ENCODE peak calls at places on chromosomes 12 and 14, in four cellular contexts. One of them, this sample, is unnamed.

GRCh38 chr12:41514050-41514449 is 325.9 kb downstream of the PDZRN4 start:
- DNase-seq in HCT116: no peak
- DNase-seq in HepG2: no peak
- DNase-seq in K562: no peak
- DNase-seq in this sample: no peak

GRCh38 chr14:100165376-100165775 is 5.9 kb upstream of the DEGS2 start:
- DNase-seq in HCT116: no peak
- DNase-seq in HepG2: no peak
- DNase-seq in K562: no peak
- DNase-seq in this sample: no peak

GRCh38 chr12:3683670-3684069 is 69.2 kb downstream of the CRACR2A start:
- DNase-seq in HCT116: no peak
- DNase-seq in HepG2: no peak
- DNase-seq in K562: peak
- DNase-seq in this sample: no peak

GRCh38 chr14:36519431-36520321 is at the start of gene NKX2-1:
- DNase-seq in HCT116: no peak
- DNase-seq in HepG2: no peak
- DNase-seq in K562: no peak
- DNase-seq in this sample: peak

GRCh38 chr14:53027031-53027430 is 76.2 kb upstream of the FERMT2 start:
- DNase-seq in HCT116: no peak
- DNase-seq in HepG2: no peak
- DNase-seq in K562: no peak
- DNase-seq in this sample: no peak

GRCh38 chr12:5514016-5514415 is 82.1 kb downstream of the NTF3 start:
- DNase-seq in HCT116: no peak
- DNase-seq in HepG2: no peak
- DNase-seq in K562: no peak
- DNase-seq in this sample: no peak

GRCh38 chr12:126481688-126482087 is 1416.5 kb downstream of the AACS start:
- DNase-seq in HCT116: no peak
- DNase-seq in HepG2: no peak
- DNase-seq in K562: no peak
- DNase-seq in this sample: no peak

GRCh38 chr14:42548349-42548748 is 941.7 kb downstream of the LRFN5 start:
- DNase-seq in HCT116: no peak
- DNase-seq in HepG2: no peak
- DNase-seq in K562: no peak
- DNase-seq in this sample: no peak

GRCh38 chr14:77059276-77059934 is 30.9 kb upstream of the IRF2BPL start:
- DNase-seq in HCT116: peak
- DNase-seq in HepG2: peak
- DNase-seq in K562: peak
- DNase-seq in this sample: no peak

DNA sequence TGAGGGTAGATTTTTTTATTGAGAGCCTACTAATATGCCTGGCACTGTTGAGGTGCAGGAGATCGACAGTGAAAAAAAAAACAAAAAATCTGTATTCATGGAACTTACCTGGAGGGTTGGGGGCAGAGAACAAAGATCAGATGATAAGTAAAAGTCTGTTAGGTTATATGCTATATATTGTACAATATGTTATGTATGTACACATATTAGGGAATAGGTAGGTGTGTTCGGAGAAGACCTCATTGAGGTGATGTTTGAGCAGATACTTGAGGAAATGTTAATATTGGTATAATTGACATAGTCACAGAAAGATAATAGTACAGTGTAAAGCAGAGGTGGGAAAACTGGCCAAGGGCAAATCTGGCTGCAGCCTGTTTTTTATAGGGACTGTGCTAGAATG is 5.6 kb downstream of the ARF6 start:
- DNase-seq in HCT116: no peak
- DNase-seq in HepG2: no peak
- DNase-seq in K562: no peak
- DNase-seq in this sample: no peak
- H3K9ac ChIP-seq in HCT116: peak
- H3K9ac ChIP-seq in HepG2: no peak
- H3K9ac ChIP-seq in K562: no peak
- H3K9ac ChIP-seq in this sample: peak

GRCh38 chr12:2673966-2674810 is 120.6 kb upstream of the FKBP4 start:
- DNase-seq in HCT116: peak
- DNase-seq in HepG2: no peak
- DNase-seq in K562: peak
- DNase-seq in this sample: no peak
- TF ChIP-seq ELF1 in HCT116: no peak
- TF ChIP-seq ELF1 in HepG2: no peak
- TF ChIP-seq ELF1 in K562: no peak
- TF ChIP-seq ELF1 in this sample: no peak

GRCh38 chr12:2335517-2335916 is 282.7 kb downstream of the CACNA1C start:
- DNase-seq in HCT116: no peak
- DNase-seq in HepG2: no peak
- DNase-seq in K562: no peak
- DNase-seq in this sample: no peak

GRCh38 chr12:2339022-2339431 is 286.2 kb downstream of the CACNA1C start:
- DNase-seq in HCT116: no peak
- DNase-seq in HepG2: no peak
- DNase-seq in K562: no peak
- DNase-seq in this sample: no peak

GRCh38 chr12:2336409-2336829 is 283.6 kb downstream of the CACNA1C start:
- DNase-seq in HCT116: peak
- DNase-seq in HepG2: no peak
- DNase-seq in K562: peak
- DNase-seq in this sample: no peak

GRCh38 chr12:2338381-2338780 is 285.6 kb downstream of the CACNA1C start:
- DNase-seq in HCT116: no peak
- DNase-seq in HepG2: no peak
- DNase-seq in K562: no peak
- DNase-seq in this sample: no peak

GRCh38 chr12:2337031-2338010 is 284.5 kb downstream of the CACNA1C start:
- DNase-seq in HCT116: no peak
- DNase-seq in HepG2: no peak
- DNase-seq in K562: no peak
- DNase-seq in this sample: no peak
- H3K9ac ChIP-seq in HCT116: peak
- H3K9ac ChIP-seq in HepG2: no peak
- H3K9ac ChIP-seq in K562: no peak
- H3K9ac ChIP-seq in this sample: peak

GRCh38 chr12:56886319-56886718 is 47.9 kb downstream of the SDR9C7 start:
- DNase-seq in HCT116: no peak
- DNase-seq in HepG2: no peak
- DNase-seq in K562: no peak
- DNase-seq in this sample: no peak
- TF ChIP-seq ELF1 in HCT116: no peak
- TF ChIP-seq ELF1 in HepG2: no peak
- TF ChIP-seq ELF1 in K562: no peak
- TF ChIP-seq ELF1 in this sample: no peak

DNA sequence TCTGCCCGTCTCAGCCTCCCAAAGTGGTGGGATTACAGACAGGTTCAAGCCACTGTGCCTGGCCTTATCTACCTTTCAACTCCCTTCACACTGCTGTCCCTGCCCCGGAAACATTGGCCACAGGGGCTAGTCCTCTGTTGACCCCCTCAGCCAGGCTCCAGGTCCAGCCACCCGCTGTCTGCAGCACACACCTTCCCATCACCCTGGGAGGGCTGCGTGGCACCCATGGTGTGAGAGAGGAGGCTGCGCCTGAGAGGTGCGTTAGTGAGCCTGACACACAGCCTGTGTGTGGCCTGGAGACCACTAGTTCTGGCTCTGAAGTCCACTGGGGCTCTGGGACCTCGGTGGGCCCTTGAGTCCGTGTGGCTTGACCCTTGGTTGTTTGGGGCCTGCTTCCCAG is 28.4 kb upstream of the TRAF3 start:
- DNase-seq in HCT116: no peak
- DNase-seq in HepG2: no peak
- DNase-seq in K562: no peak
- DNase-seq in this sample: no peak
- H3K9ac ChIP-seq in HCT116: no peak
- H3K9ac ChIP-seq in HepG2: no peak
- H3K9ac ChIP-seq in K562: no peak
- H3K9ac ChIP-seq in this sample: no peak

DNA sequence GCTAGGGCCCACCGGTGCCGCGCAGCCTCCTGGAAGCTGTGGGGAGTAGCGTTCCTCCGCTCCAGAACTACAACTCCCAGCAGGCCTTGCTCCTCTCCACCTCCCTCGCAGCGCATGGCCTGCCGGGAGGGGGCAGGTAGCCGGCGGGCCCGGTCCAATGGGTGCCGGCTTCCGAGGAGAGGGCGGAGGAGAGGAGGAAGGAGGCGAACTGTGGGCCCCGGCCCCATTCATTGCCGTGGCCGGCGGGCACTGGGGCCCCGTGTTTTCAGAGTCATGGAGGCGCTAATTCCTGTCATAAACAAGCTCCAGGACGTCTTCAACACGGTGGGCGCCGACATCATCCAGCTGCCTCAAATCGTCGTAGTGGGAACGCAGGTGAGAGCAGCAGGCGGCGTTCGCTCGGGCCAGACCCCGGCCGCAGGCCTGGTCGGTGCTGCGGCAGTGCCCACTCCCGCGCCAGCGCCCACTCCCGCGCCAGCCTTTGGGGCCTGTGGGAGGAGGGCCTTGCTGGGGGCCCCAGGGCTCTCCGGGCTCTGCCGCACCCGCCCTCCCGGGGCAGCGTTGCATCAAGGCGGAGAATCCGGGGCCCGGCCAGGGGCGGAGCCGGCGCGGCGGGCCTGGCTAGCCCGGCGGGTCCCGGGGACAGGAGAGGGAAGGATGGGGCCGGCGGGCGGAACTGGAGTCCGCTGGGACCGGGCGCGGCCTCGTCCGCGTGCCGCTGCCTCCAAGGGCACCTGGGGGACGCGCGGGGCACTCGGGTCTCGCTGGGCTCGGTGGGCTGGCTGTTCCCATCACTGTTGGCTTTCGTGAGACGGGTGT is at the start of gene DNM1L:
- DNase-seq in HCT116: peak
- DNase-seq in HepG2: peak
- DNase-seq in K562: peak
- DNase-seq in this sample: peak
- TF ChIP-seq ELF1 in HCT116: peak
- TF ChIP-seq ELF1 in HepG2: peak
- TF ChIP-seq ELF1 in K562: peak
- TF ChIP-seq ELF1 in this sample: peak

GRCh38 chr12:115450710-115451109 is 766.7 kb upstream of the TBX3 start:
- DNase-seq in HCT116: no peak
- DNase-seq in HepG2: no peak
- DNase-seq in K562: no peak
- DNase-seq in this sample: peak

GRCh38 chr12:115449526-115449925 is 765.6 kb upstream of the TBX3 start:
- DNase-seq in HCT116: no peak
- DNase-seq in HepG2: no peak
- DNase-seq in K562: no peak
- DNase-seq in this sample: no peak

GRCh38 chr12:115451785-115452736 is 768.1 kb upstream of the TBX3 start:
- DNase-seq in HCT116: no peak
- DNase-seq in HepG2: peak
- DNase-seq in K562: peak
- DNase-seq in this sample: peak

GRCh38 chr12:115451151-115451784 is 767.3 kb upstream of the TBX3 start:
- DNase-seq in HCT116: no peak
- DNase-seq in HepG2: no peak
- DNase-seq in K562: no peak
- DNase-seq in this sample: peak

GRCh38 chr12:115450017-115450416 is 766.0 kb upstream of the TBX3 start:
- DNase-seq in HCT116: no peak
- DNase-seq in HepG2: no peak
- DNase-seq in K562: no peak
- DNase-seq in this sample: no peak
- H3K9ac ChIP-seq in HCT116: no peak
- H3K9ac ChIP-seq in HepG2: no peak
- H3K9ac ChIP-seq in K562: no peak
- H3K9ac ChIP-seq in this sample: no peak

DNA sequence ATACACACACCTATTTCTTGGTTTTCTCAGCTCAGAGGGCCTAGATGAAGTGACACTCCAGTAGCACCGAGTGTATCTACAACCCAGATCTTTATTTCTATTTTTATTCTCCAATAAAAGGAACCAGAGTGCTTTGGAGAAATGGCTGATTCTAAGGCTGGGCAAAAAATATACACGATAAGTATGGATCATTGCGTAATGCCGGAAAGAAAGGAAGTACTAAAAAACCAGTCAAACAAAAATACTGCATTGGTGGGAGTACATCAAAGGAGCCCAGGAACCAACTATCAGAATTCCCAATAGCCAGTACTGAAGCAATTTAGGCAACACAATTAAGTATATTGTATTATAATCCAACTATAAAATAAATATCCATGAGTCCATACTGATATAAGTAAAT is 400.9 kb upstream of the CCDC196 start:
- DNase-seq in HCT116: no peak
- DNase-seq in HepG2: no peak
- DNase-seq in K562: no peak
- DNase-seq in this sample: no peak
- TF ChIP-seq ELF1 in HCT116: no peak
- TF ChIP-seq ELF1 in HepG2: no peak
- TF ChIP-seq ELF1 in K562: no peak
- TF ChIP-seq ELF1 in this sample: no peak

DNA sequence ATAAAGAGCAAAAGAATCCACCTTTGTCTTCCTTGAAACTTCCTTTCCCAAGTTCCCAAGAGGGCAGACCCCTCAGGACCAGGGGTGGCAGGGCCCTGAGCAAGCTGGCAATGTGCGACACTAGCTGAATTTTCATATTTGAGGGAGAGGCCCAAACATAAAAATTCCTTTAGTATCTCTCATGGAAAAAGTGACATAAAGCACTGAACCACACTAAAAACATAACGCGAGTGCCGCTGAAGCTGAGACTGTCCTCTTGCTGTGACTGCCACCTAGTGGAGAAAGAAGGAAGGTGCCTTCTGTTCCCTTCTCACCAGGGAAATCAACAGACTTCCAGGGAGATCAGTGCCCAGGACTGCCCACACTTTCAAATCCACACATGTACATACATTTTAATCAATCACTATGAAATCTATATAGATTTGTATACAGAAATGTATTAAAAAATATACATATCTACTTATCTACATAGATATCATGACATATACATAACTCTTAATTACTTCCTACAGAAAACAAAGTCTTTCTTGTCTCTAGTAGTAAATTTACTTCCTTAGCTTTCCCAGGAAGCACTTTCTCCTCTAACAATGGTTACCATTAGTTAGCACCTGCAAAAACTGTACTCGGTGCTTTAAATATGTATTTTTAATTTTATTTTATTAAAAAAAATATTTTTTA is 53.8 kb downstream of the SSH1 start:
- DNase-seq in HCT116: peak
- DNase-seq in HepG2: peak
- DNase-seq in K562: peak
- DNase-seq in this sample: peak
- H3K9ac ChIP-seq in HCT116: peak
- H3K9ac ChIP-seq in HepG2: peak
- H3K9ac ChIP-seq in K562: no peak
- H3K9ac ChIP-seq in this sample: peak

DNA sequence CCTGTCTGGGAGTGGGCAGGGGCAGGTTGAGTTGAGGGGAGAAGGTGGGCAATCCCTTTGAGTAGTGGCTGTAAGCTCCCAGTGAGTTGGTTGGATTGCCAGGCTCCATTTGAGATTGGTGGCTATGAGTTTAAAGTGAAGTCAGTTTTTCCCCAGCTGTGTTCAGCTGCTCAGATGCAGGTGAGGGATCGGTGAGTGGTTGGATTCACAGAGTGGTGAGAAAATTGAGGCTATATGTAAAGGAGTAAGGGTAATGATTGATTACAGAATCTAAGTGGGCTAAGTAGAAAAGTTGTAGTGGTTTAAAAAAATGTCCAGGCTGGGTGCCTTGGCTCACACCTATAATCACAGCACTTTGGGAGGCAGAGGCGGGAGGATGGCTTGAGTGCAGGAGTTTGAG is 68.6 kb downstream of the GLRX5 start:
- DNase-seq in HCT116: no peak
- DNase-seq in HepG2: no peak
- DNase-seq in K562: no peak
- DNase-seq in this sample: no peak
- TF ChIP-seq ELF1 in HCT116: no peak
- TF ChIP-seq ELF1 in HepG2: no peak
- TF ChIP-seq ELF1 in K562: no peak
- TF ChIP-seq ELF1 in this sample: no peak

This sample was measured in SK-N-SH.